ENCODE peak calls at places on chromosome 3, in seven cellular contexts. J is OCI-LY7, A is sigmoid colon, H is fibroblast of lung, L is colonic mucosa, G is right atrium auricular region, I is NB4. E is an unnamed sample.

GRCh38 chr3:142724682-142725351 is 983 bp downstream of the TRPC1 start:
- DNase-seq in A (peak; percentile 71), L (peak; percentile 26), I (no peak), H (no peak), J (no peak), G (no peak), E (no peak)

GRCh38 chr3:73661262-73661661 is 36.5 kb upstream of the PDZRN3 start:
- DNase-seq in L (no peak), J (no peak), A (no peak), G (no peak), I (no peak), H (peak; percentile 55), E (no peak)

GRCh38 chr3:65597225-65597951 is 441.3 kb downstream of the MAGI1 start:
- DNase-seq in L (peak; percentile 24), I (no peak), H (peak; percentile 45), G (no peak), J (no peak), A (peak; percentile 63), E (no peak)

GRCh38 chr3:155365178-155365783 is 71.8 kb upstream of the STRIT1 start:
- DNase-seq in H (no peak), I (no peak), L (no peak), G (no peak), J (no peak), A (no peak), E (no peak)

GRCh38 chr3:19046440-19046839 is 101.9 kb upstream of the KCNH8 start:
- DNase-seq in H (no peak), L (no peak), J (peak; percentile 18), G (no peak), I (peak; percentile 1), A (no peak), E (no peak)

GRCh38 chr3:59980576-59980975 is 930.8 kb upstream of the CFAP20DC start:
- DNase-seq in L (no peak), G (no peak), A (no peak), J (no peak), H (no peak), I (no peak), E (no peak)

GRCh38 chr3:170421147-170421641 is 2.5 kb downstream of the CLDN11 start:
- DNase-seq in G (peak; percentile 64), A (no peak), I (no peak), J (no peak), H (peak; percentile 50), L (no peak), E (no peak)

GRCh38 chr3:17995769-17996168 is 253.3 kb upstream of the TBC1D5 start:
- DNase-seq in G (no peak), J (no peak), I (no peak), A (no peak), L (no peak), H (no peak), E (no peak)

GRCh38 chr3:157532529-157533297 is 29.5 kb upstream of the VEPH1 start:
- DNase-seq in G (no peak), L (peak; percentile 38), J (peak; percentile 57), H (peak; percentile 96), I (peak; percentile 73), A (no peak), E (peak; percentile 79)

GRCh38 chr3:45119824-45120614 is 26.2 kb downstream of the CDCP1 start:
- DNase-seq in H (peak; percentile 83), J (no peak), L (peak; percentile 68), G (no peak), I (no peak), A (no peak), E (no peak)

GRCh38 chr3:189718215-189718614 is 87.0 kb downstream of the TP63 start:
- DNase-seq in L (no peak), H (no peak), I (peak; percentile 0), A (no peak), J (no peak), G (no peak), E (no peak)

GRCh38 chr3:18058666-18059065 is 316.2 kb upstream of the TBC1D5 start:
- DNase-seq in L (no peak), A (no peak), G (no peak), I (no peak), J (no peak), H (no peak), E (no peak)

GRCh38 chr3:71862374-71863145 is 77.6 kb upstream of the PROK2 start:
- DNase-seq in L (no peak), I (no peak), A (no peak), G (no peak), H (no peak), J (no peak), E (peak; percentile 14)

GRCh38 chr3:32540899-32541298 is 29.8 kb downstream of the DYNC1LI1 start:
- DNase-seq in G (no peak), I (no peak), L (no peak), A (no peak), H (no peak), J (no peak), E (no peak)

GRCh38 chr3:43019168-43019765 is 40.2 kb downstream of the GASK1A start:
- DNase-seq in G (no peak), J (no peak), A (no peak), L (no peak), I (no peak), H (peak; percentile 23), E (no peak)

GRCh38 chr3:85560088-85560790 is 601.5 kb downstream of the CADM2 start:
- DNase-seq in G (peak; percentile 64), H (peak; percentile 69), A (no peak), J (no peak), L (no peak), I (no peak), E (no peak)

GRCh38 chr3:37996785-37997301 is 6.3 kb downstream of the VILL start:
- DNase-seq in G (peak; percentile 83), H (peak; percentile 74), I (peak; percentile 82), A (peak; percentile 87), L (peak; percentile 91), J (peak; percentile 84), E (no peak)

GRCh38 chr3:50271314-50272072 is 2.5 kb downstream of the SEMA3B start:
- DNase-seq in H (no peak), J (no peak), A (no peak), L (no peak), G (no peak), I (no peak), E (no peak)

GRCh38 chr3:149551500-149551899 is 77.0 kb downstream of the TM4SF4 start:
- DNase-seq in J (no peak), I (no peak), A (no peak), L (no peak), H (no peak), G (no peak), E (no peak)
- TF ChIP-seq CTCF in J (no peak), I (no peak), A (no peak), L (no peak), H (no peak), G (no peak), E (no peak)

GRCh38 chr3:187256217-187256616 is 35.3 kb downstream of the MASP1 start:
- DNase-seq in G (no peak), J (no peak), L (no peak), I (no peak), A (no peak), H (no peak), E (no peak)
- TF ChIP-seq CTCF in G (no peak), J (no peak), L (no peak), I (no peak), A (no peak), H (no peak), E (no peak)

DNA sequence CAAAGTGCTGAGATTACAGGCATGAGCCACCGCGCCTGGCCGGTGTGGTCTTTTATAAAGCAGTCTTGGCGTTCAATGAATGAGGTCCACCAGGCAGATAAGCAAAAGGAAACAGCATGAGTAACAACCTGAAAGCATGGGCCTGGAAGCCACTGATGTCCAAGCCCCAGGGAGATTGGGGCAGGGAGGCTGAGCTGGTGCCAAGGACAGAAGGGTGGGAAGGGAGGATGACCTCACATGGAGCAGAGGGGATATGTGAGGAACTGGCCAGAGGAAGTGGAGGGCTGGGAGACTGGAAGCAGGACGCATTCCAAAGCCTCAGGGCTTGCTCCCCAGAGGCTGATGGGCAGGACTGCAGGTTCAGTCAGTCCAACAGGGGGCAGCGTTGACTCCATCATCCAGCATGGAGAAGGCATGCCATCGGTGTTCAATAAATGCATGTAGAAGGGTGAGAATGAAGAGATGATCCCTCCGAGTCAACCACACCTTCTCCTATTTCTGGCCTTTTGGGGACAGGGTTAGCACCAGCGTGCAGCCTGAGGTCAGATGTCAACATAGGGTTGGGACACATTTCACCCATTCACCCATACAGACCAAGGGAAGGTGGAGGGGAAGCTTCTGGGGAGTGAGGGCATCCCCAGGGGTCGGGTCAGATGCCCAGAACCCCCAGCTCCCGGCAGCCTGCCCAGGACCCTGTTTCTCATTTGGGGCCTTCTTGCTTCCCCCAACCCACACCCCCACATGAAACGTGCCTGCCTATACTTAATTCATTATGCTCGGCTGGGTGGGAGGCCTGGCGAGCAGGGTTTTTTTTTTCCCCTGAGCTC is 14.8 kb downstream of the MYL3 start:
- DNase-seq in L (peak; percentile 41), I (peak; percentile 40), A (peak; percentile 66), H (peak; percentile 48), G (peak; percentile 79), J (peak; percentile 19), E (no peak)
- TF ChIP-seq CTCF in L (no peak), I (peak; percentile 56), A (no peak), H (peak; percentile 48), G (no peak), J (peak; percentile 75), E (peak; percentile 28)

GRCh38 chr3:52469001-52469400 is 13.6 kb downstream of the NISCH start:
- DNase-seq in J (no peak), G (no peak), A (no peak), H (no peak), L (no peak), I (no peak), E (no peak)

GRCh38 chr3:52473031-52473430 is 17.6 kb downstream of the NISCH start:
- DNase-seq in I (no peak), H (no peak), G (no peak), L (no peak), J (no peak), A (no peak), E (no peak)

GRCh38 chr3:52470920-52471319 is 15.5 kb downstream of the NISCH start:
- DNase-seq in H (no peak), I (no peak), L (no peak), A (no peak), J (no peak), G (no peak), E (no peak)

GRCh38 chr3:52472239-52472783 is 16.9 kb downstream of the NISCH start:
- DNase-seq in G (no peak), J (no peak), A (no peak), L (no peak), I (no peak), H (no peak), E (no peak)

DNA sequence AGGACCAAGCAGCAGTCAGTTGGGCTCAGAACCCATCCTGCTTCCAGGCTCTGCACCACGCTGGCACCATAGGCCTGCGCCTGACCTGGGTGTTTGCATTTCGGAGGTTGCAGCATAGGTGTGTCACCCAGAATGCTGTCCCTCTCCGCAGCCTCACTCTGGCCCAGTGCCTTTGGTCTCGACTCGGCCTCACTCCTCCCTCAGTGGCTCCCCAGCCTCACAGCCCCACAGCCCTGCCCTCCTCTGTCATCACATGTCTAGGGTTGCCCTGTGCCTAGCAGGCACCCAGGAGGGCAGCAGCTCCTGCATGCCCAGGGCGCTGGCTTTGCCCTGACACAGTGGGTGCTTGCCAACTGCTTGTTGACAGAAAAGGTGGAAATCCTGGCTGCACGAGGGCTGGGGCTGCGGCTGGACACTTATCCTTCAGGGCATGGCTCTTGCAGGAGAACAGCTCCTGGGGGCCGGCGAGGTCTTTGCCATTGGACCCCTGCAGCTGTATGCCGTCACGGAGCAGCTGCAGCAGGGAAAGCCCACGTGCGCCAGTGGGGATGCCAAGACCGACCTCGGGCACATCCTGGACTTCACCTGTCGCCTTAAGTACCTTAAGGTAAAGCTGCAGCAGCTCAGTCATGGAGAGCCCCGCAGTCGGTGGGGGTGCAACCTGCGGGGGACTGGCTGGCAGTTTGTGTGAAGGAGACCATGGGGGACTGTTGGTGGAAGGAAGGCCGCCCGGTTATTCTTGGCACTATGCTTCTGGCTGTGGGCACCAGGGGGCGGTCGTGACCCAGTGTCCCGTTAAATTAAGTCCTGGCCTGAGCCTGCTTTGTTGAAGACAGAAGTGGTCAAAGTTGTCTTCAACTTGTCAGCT is 16.2 kb downstream of the NISCH start:
- DNase-seq in H (peak; percentile 60), A (no peak), J (peak; percentile 52), L (peak; percentile 52), G (peak; percentile 85), I (peak; percentile 80), E (no peak)
- TF ChIP-seq CTCF in H (peak; percentile 71), A (no peak), J (peak; percentile 80), L (peak; percentile 54), G (peak; percentile 81), I (peak; percentile 81), E (peak; percentile 63)